ENCODE peak calls at places on chromosomes 13 and 19, in six cellular contexts. One of them, this sample, is unnamed.

GRCh38 chr19:33458807-33459206 is 62.8 kb downstream of the PEPD start:
- ATAC-seq in body of pancreas: no peak
- ATAC-seq in PC-3: no peak
- ATAC-seq in left lung: no peak
- ATAC-seq in naive thymus-derived CD4-positive, alpha-beta T cell: no peak
- ATAC-seq in CD4-positive, alpha-beta T cell: no peak
- ATAC-seq in this sample: no peak

GRCh38 chr13:99273128-99273527 is 14.9 kb upstream of the GPR18 start:
- ATAC-seq in PC-3: no peak
- ATAC-seq in body of pancreas: no peak
- ATAC-seq in left lung: no peak
- ATAC-seq in naive thymus-derived CD4-positive, alpha-beta T cell: peak
- ATAC-seq in CD4-positive, alpha-beta T cell: no peak
- ATAC-seq in this sample: no peak

GRCh38 chr19:32674153-32674958 is 624 bp downstream of the ANKRD27 start:
- ATAC-seq in naive thymus-derived CD4-positive, alpha-beta T cell: no peak
- ATAC-seq in left lung: no peak
- ATAC-seq in CD4-positive, alpha-beta T cell: no peak
- ATAC-seq in body of pancreas: peak
- ATAC-seq in PC-3: no peak
- ATAC-seq in this sample: no peak

GRCh38 chr13:73223372-73223781 is 164.6 kb downstream of the KLF5 start:
- ATAC-seq in PC-3: peak
- ATAC-seq in left lung: no peak
- ATAC-seq in body of pancreas: no peak
- ATAC-seq in naive thymus-derived CD4-positive, alpha-beta T cell: no peak
- ATAC-seq in CD4-positive, alpha-beta T cell: no peak
- ATAC-seq in this sample: no peak

GRCh38 chr19:43820098-43820860 is 6.8 kb upstream of the ZNF283 start:
- ATAC-seq in CD4-positive, alpha-beta T cell: peak
- ATAC-seq in body of pancreas: no peak
- ATAC-seq in left lung: peak
- ATAC-seq in naive thymus-derived CD4-positive, alpha-beta T cell: peak
- ATAC-seq in PC-3: no peak
- ATAC-seq in this sample: peak

GRCh38 chr13:27176772-27177171 is 5.2 kb upstream of the USP12 start:
- ATAC-seq in left lung: no peak
- ATAC-seq in naive thymus-derived CD4-positive, alpha-beta T cell: no peak
- ATAC-seq in PC-3: no peak
- ATAC-seq in CD4-positive, alpha-beta T cell: no peak
- ATAC-seq in body of pancreas: no peak
- ATAC-seq in this sample: no peak

GRCh38 chr19:28420731-28421550 is 792.0 kb downstream of the UQCRFS1 start:
- ATAC-seq in CD4-positive, alpha-beta T cell: no peak
- ATAC-seq in body of pancreas: no peak
- ATAC-seq in naive thymus-derived CD4-positive, alpha-beta T cell: no peak
- ATAC-seq in PC-3: no peak
- ATAC-seq in left lung: no peak
- ATAC-seq in this sample: no peak

GRCh38 chr13:74026753-74027152 is 107.5 kb downstream of the KLF12 start:
- ATAC-seq in left lung: no peak
- ATAC-seq in naive thymus-derived CD4-positive, alpha-beta T cell: peak
- ATAC-seq in body of pancreas: no peak
- ATAC-seq in CD4-positive, alpha-beta T cell: peak
- ATAC-seq in PC-3: peak
- ATAC-seq in this sample: no peak

This sample was measured in gastroesophageal sphincter.